ENCODE peak calls at places on chromosome 6, in nine cellular contexts. Z is fibroblast of lung, G is mammary epithelial cell, T is fibroblast of villous mesenchyme, F is astrocyte of the cerebellum, V is AG04450, A is bronchial epithelial cell, M is psoas muscle, I is stomach. H is an unnamed sample.

GRCh38 chr6:53241936-53242335 is 93.3 kb upstream of the GCM1 start:
- DNase-seq in M (no peak), I (no peak), F (no peak), T (no peak), Z (no peak), G (no peak), A (no peak), V (no peak), H (no peak)

GRCh38 chr6:21100959-21101358 is 492.6 kb upstream of the SOX4 start:
- DNase-seq in T (no peak), Z (no peak), I (no peak), V (no peak), A (no peak), M (no peak), G (no peak), F (no peak), H (no peak)

GRCh38 chr6:158905277-158905676 is 86.1 kb upstream of the EZR start:
- DNase-seq in Z (no peak), M (no peak), A (peak), F (no peak), T (no peak), I (no peak), V (no peak), G (no peak), H (peak)

GRCh38 chr6:31956796-31957195 is 2.0 kb downstream of the NELFE start:
- DNase-seq in T (no peak), Z (no peak), M (no peak), V (no peak), F (no peak), G (no peak), I (no peak), A (no peak), H (no peak)

GRCh38 chr6:123415844-123416468 is 220.8 kb downstream of the TRDN start:
- DNase-seq in G (peak), I (peak), T (peak), Z (peak), A (peak), F (peak), V (peak), M (no peak), H (peak)

GRCh38 chr6:16764188-16764950 is 3.1 kb upstream of the ATXN1 start:
- DNase-seq in G (peak), V (no peak), F (no peak), M (no peak), T (peak), A (peak), Z (peak), I (no peak), H (peak)

GRCh38 chr6:75794351-75794846 is 45.4 kb downstream of the MYO6 start:
- DNase-seq in T (no peak), A (no peak), Z (no peak), V (no peak), G (no peak), I (no peak), F (no peak), M (no peak), H (no peak)

GRCh38 chr6:88492824-88493223 is 326.7 kb upstream of the CNR1 start:
- DNase-seq in F (peak), M (no peak), G (no peak), A (peak), I (no peak), T (peak), Z (peak), V (no peak), H (peak)

GRCh38 chr6:116409756-116410155 is 39.0 kb downstream of the DSE start:
- DNase-seq in T (no peak), M (no peak), A (no peak), F (no peak), V (no peak), I (no peak), Z (no peak), G (no peak), H (no peak)

GRCh38 chr6:3523288-3523670 is 66.4 kb upstream of the SLC22A23 start:
- DNase-seq in T (no peak), M (no peak), F (no peak), V (no peak), G (no peak), Z (no peak), I (no peak), A (no peak), H (no peak)

GRCh38 chr6:164200071-164200470 is 785.6 kb downstream of the QKI start:
- DNase-seq in Z (peak), I (no peak), V (no peak), A (no peak), T (no peak), F (peak), G (no peak), M (no peak), H (peak)

GRCh38 chr6:81909981-81910910 is 157.8 kb upstream of the TENT5A start:
- DNase-seq in G (no peak), T (peak), I (no peak), Z (peak), A (no peak), F (no peak), V (no peak), M (no peak), H (peak)

GRCh38 chr6:144365176-144365710 is 80.1 kb downstream of the UTRN start:
- DNase-seq in Z (peak), G (no peak), M (no peak), T (no peak), F (no peak), I (no peak), A (no peak), V (no peak), H (no peak)

GRCh38 chr6:21396313-21396712 is 197.2 kb upstream of the SOX4 start:
- DNase-seq in F (peak), M (no peak), I (no peak), G (peak), V (no peak), Z (peak), T (peak), A (peak), H (peak)

GRCh38 chr6:122717350-122717749 is 62.2 kb upstream of the FABP7 start:
- DNase-seq in A (no peak), G (no peak), M (no peak), T (no peak), I (no peak), F (peak), Z (peak), V (no peak), H (peak)

GRCh38 chr6:11848852-11849731 is 70.5 kb upstream of the ADTRP start:
- DNase-seq in A (peak), Z (peak), M (no peak), V (no peak), G (peak), I (no peak), T (no peak), F (peak), H (peak)

DNA sequence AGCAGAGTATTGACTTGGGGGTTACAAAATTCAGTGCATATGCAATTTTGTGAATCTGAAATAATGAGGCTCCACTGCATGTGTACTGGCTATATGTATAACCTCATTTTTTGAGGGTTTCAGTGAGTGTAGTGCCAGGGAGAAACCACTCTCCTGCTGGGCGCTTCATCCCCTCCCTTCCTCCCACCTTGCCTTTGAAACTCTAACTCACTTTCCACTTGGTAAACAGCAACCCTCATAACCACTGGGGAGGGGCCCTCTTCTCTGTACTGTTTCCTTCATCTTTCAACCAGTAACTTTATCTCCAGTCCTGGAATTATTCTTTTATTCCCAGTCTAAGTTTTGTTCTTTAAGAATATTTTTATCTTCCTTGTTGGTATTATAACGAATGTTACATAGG is 268.7 kb upstream of the STXBP5 start:
- DNase-seq in F (no peak), V (no peak), M (no peak), A (no peak), I (no peak), G (no peak), T (no peak), Z (no peak), H (no peak)
- TF ChIP-seq CTCF in F (no peak), V (no peak), M (no peak), A (no peak), I (no peak), G (no peak), T (no peak), Z (no peak), H (no peak)

DNA sequence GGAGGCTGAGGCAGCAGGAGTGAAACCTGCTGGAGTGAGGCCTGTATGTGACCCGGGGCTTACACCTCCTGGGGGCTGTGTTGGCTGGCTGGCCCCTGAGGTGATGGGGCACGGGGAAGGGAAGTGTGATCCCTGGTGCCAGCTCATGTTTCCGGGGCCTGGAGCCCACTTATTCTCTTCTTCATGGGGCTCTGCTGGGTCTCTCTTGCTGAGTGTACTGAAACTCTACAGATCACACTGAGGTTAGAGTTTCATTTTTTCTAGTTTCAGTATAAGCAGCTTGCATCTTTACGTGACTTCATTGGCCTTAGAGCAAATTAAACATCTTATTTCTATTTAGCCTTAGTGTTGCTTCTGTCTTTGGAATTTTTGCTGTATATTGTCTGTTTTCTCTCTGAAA is 96.2 kb downstream of the ANKS1A start:
- DNase-seq in Z (no peak), M (peak), I (no peak), T (no peak), F (no peak), V (no peak), G (no peak), A (no peak), H (no peak)
- H3K4me3 ChIP-seq in Z (no peak), M (no peak), I (no peak), T (no peak), F (no peak), V (no peak), G (no peak), A (no peak), H (no peak)

GRCh38 chr6:15661815-15662245 is 998 bp downstream of the DTNBP1 start:
- DNase-seq in F (no peak), V (no peak), I (no peak), M (no peak), T (no peak), A (no peak), Z (no peak), G (no peak), H (no peak)

GRCh38 chr6:15659181-15659580 is 3.6 kb downstream of the DTNBP1 start:
- DNase-seq in T (no peak), G (no peak), M (no peak), V (no peak), A (no peak), I (no peak), F (no peak), Z (no peak), H (no peak)

GRCh38 chr6:15663057-15663638 is 320 bp upstream of the DTNBP1 start:
- DNase-seq in T (peak), M (no peak), V (peak), Z (peak), F (no peak), I (no peak), G (no peak), A (peak), H (peak)

GRCh38 chr6:15665237-15665636 is 2.4 kb upstream of the DTNBP1 start:
- DNase-seq in T (no peak), G (no peak), A (no peak), F (no peak), Z (no peak), M (no peak), I (no peak), V (no peak), H (no peak)

DNA sequence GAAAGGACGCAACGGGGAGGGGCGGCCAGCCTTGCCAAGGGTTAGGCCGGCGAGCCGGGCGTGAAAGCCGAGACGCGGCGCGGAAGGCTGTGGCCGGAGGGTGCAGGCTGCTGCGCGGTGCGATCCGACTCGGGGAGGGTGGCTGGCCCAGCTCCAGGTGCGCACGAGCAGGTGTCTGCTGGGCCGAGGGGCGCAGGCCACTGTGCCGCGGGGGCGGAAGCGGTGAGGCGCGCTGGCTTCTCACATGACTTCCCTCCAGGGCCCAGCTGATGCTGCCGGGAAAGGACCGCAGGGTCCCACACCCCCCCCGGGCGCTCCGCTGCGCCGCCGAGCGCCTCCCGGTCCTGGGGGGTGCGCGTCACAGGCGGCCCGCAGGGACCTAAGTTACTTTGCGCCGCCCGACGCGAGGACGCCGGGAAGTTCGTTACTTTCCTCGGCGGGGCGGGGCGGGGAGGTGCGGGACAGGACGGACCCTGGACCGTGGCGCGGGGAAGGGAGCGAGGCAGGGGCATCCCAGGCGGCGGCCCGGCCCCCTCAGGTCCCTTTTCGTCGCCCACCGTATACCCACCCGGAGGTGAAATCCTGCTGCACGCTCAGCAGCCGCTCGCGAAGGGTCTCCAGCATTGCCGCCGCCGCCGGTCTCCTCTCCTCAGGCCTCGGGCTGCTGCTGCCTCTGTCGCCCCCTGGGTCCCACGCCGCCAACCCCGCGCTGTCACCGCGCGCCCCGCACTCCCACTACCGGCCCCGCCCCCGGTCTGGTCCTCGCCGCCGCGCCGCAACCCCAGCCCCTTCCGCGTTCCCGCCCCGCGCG is at the start of gene DTNBP1:
- DNase-seq in F (no peak), I (peak), V (no peak), Z (peak), M (peak), T (peak), G (peak), A (peak), H (peak)
- TF ChIP-seq CTCF in F (no peak), I (no peak), V (no peak), Z (no peak), M (no peak), T (no peak), G (no peak), A (no peak), H (no peak)

GRCh38 chr6:25002326-25003066 is 66.7 kb upstream of the RIPOR2 start:
- DNase-seq in Z (no peak), I (no peak), M (no peak), F (no peak), T (peak), A (peak), V (no peak), G (no peak), H (no peak)
- H3K4me3 ChIP-seq in Z (no peak), I (no peak), M (no peak), F (no peak), T (no peak), A (no peak), V (no peak), G (no peak), H (no peak)